ENCODE peak calls at places on chromosomes 13 and 19, in ten cellular contexts. A, G, I, H, P, X, K, Y, J and M are unnamed samples. For H3K9me3, the result is how much of the 10 kb centered on the place peaks cover.

GRCh38 chr13:32804673-32805260 is 211.5 kb upstream of the KL start:
- DNase-seq in J (peak), X (no peak), G (no peak), P (no peak), A (no peak), I (no peak), Y (no peak), H (no peak), K (no peak), M (no peak)

GRCh38 chr13:109415057-109415456 is 371.3 kb downstream of the IRS2 start:
- DNase-seq in H (no peak), J (no peak), Y (no peak), P (no peak), G (no peak), K (no peak), A (no peak), I (no peak), X (no peak), M (no peak)

GRCh38 chr19:43783636-43784035 is 2.9 kb upstream of the KCNN4 start:
- DNase-seq in K (no peak), X (no peak), H (no peak), Y (no peak), J (no peak), A (no peak), I (no peak), P (no peak), G (no peak), M (no peak)

GRCh38 chr19:2740314-2740656 is 468 bp upstream of the SLC39A3 start:
- DNase-seq in J (no peak), H (no peak), X (no peak), G (no peak), A (no peak), K (no peak), P (no peak), I (no peak), Y (no peak), M (no peak)

GRCh38 chr13:75333103-75333502 is 148.9 kb downstream of the TBC1D4 start:
- DNase-seq in J (no peak), H (no peak), K (no peak), A (no peak), X (no peak), I (no peak), Y (no peak), P (no peak), G (no peak), M (no peak)

GRCh38 chr19:48480151-48480475 is 10.9 kb downstream of the CYTH2 start:
- DNase-seq in G (no peak), P (no peak), I (peak), Y (peak), A (no peak), H (no peak), X (peak), K (no peak), J (no peak), M (no peak)

GRCh38 chr13:84096221-84096620 is 213.9 kb upstream of the SLITRK1 start:
- DNase-seq in K (no peak), P (no peak), I (no peak), A (no peak), G (no peak), J (peak), Y (no peak), X (no peak), H (no peak), M (no peak)

GRCh38 chr13:33380487-33381079 is 95.0 kb upstream of the STARD13 start:
- DNase-seq in G (no peak), Y (no peak), P (no peak), X (no peak), I (no peak), H (no peak), J (no peak), A (no peak), K (no peak), M (no peak)

GRCh38 chr19:511101-511841 is 4.0 kb downstream of the TPGS1 start:
- DNase-seq in H (no peak), K (no peak), X (peak), P (peak), Y (peak), G (peak), A (no peak), I (peak), J (peak), M (no peak)

GRCh38 chr13:31627097-31627496 is 112.2 kb upstream of the RXFP2 start:
- DNase-seq in Y (no peak), I (no peak), P (no peak), H (no peak), J (peak), X (no peak), A (no peak), G (no peak), K (no peak), M (no peak)

GRCh38 chr13:72599148-72599743 is 128.2 kb downstream of the MZT1 start:
- DNase-seq in Y (no peak), H (no peak), K (no peak), J (no peak), X (no peak), A (no peak), I (no peak), P (no peak), G (no peak), M (no peak)

GRCh38 chr13:71786815-71787214 is 80.2 kb downstream of the DACH1 start:
- DNase-seq in Y (no peak), G (no peak), A (no peak), P (no peak), H (no peak), I (no peak), K (no peak), X (no peak), J (no peak), M (no peak)

GRCh38 chr13:111468037-111468959 is 147.9 kb downstream of the TEX29 start:
- DNase-seq in K (peak), X (no peak), P (no peak), A (no peak), Y (no peak), G (no peak), I (no peak), H (no peak), J (no peak), M (no peak)

GRCh38 chr13:41361501-41361900 is 50.4 kb downstream of the NAA16 start:
- DNase-seq in A (no peak), X (no peak), I (no peak), P (no peak), H (no peak), G (no peak), Y (no peak), J (peak), K (no peak), M (no peak)

GRCh38 chr13:69912576-69913074 is 195.0 kb upstream of the ATXN8OS start:
- DNase-seq in I (no peak), Y (no peak), G (no peak), P (no peak), J (no peak), A (no peak), K (no peak), H (no peak), X (no peak), M (no peak)

GRCh38 chr13:110925023-110925608 is 10.2 kb upstream of the ANKRD10 start:
- DNase-seq in A (no peak), G (no peak), J (no peak), K (no peak), H (no peak), X (no peak), Y (no peak), I (no peak), P (no peak), M (no peak)

GRCh38 chr19:45455707-45456499 is 11.9 kb upstream of the FOSB start:
- DNase-seq in I (peak), J (peak), P (peak), X (peak), Y (peak), A (peak), H (peak), G (peak), K (peak), M (peak)

GRCh38 chr13:23760000-23760399 is 129.2 kb downstream of the MIPEP start:
- DNase-seq in A (no peak), P (no peak), I (no peak), H (no peak), Y (no peak), X (no peak), G (no peak), J (no peak), K (no peak), M (no peak)

GRCh38 chr13:21501709-21502108 is 42.6 kb upstream of the ZDHHC20 start:
- DNase-seq in I (no peak), G (no peak), H (no peak), K (no peak), J (no peak), A (no peak), Y (no peak), P (no peak), X (no peak), M (no peak)

GRCh38 chr19:3386447-3387234 is 20.3 kb downstream of the NFIC start:
- DNase-seq in P (no peak), K (no peak), A (no peak), I (peak), X (no peak), Y (no peak), G (no peak), H (no peak), J (no peak), M (no peak)

GRCh38 chr19:33413868-33414666 is 40.6 kb downstream of the CEBPG start:
- DNase-seq in X (no peak), Y (no peak), P (no peak), I (no peak), A (no peak), J (no peak), G (no peak), H (no peak), K (no peak), M (no peak)

GRCh38 chr13:76837811-76838210 is 48.4 kb downstream of the KCTD12 start:
- DNase-seq in X (no peak), G (no peak), J (peak), A (no peak), K (no peak), H (no peak), I (no peak), Y (no peak), P (no peak), M (no peak)

GRCh38 chr19:3474015-3474414 is 6.3 kb downstream of the SMIM24 start:
- DNase-seq in Y (peak), X (no peak), K (no peak), G (no peak), H (no peak), I (no peak), P (peak), J (no peak), A (no peak), M (no peak)

GRCh38 chr19:56155124-56155687 is 14.1 kb downstream of the ZNF444 start:
- DNase-seq in I (no peak), H (no peak), X (no peak), J (no peak), G (no peak), P (no peak), Y (peak), A (no peak), K (no peak), M (peak)

GRCh38 chr19:28508666-28509065 is 704.3 kb downstream of the UQCRFS1 start:
- DNase-seq in G (no peak), H (no peak), I (no peak), J (no peak), X (no peak), A (no peak), K (no peak), Y (no peak), P (no peak), M (no peak)

GRCh38 chr19:10797541-10798256 is 38.3 kb downstream of the TMED1 start:
- DNase-seq in P (no peak), X (no peak), K (no peak), A (no peak), Y (no peak), G (peak), I (no peak), J (no peak), H (no peak), M (no peak)

GRCh38 chr19:40954573-40954972 is 36.5 kb upstream of the CYP2B6 start:
- DNase-seq in J (no peak), X (no peak), G (no peak), P (no peak), I (no peak), Y (no peak), K (no peak), A (no peak), H (no peak), M (no peak)

GRCh38 chr13:107450426-107450825 is 764.9 kb downstream of the LIG4 start:
- DNase-seq in I (no peak), A (no peak), J (peak), K (no peak), P (no peak), H (no peak), Y (no peak), X (no peak), G (no peak), M (no peak)

GRCh38 chr13:36130542-36131214 is 504 bp downstream of the DCLK1 start:
- DNase-seq in H (peak), K (peak), G (no peak), I (peak), X (peak), P (no peak), A (no peak), J (no peak), Y (no peak), M (peak)

GRCh38 chr13:35927554-35927953 is 203.6 kb downstream of the DCLK1 start:
- DNase-seq in H (no peak), A (no peak), I (no peak), K (no peak), J (peak), G (no peak), X (no peak), P (no peak), Y (peak), M (peak)

GRCh38 chr19:17836530-17836929 is 11.3 kb downstream of the JAK3 start:
- DNase-seq in A (no peak), I (no peak), Y (no peak), K (no peak), P (no peak), J (no peak), H (no peak), G (no peak), X (no peak), M (no peak)

GRCh38 chr19:54081032-54081431 is at the start of gene TARM1:
- DNase-seq in J (no peak), K (no peak), X (no peak), H (no peak), A (no peak), G (no peak), Y (no peak), P (no peak), I (no peak), M (no peak)

GRCh38 chr19:2726160-2726855 is 5.1 kb upstream of the DIRAS1 start:
- DNase-seq in J (no peak), I (no peak), K (no peak), Y (peak), A (no peak), P (no peak), G (no peak), X (no peak), H (no peak), M (no peak)

GRCh38 chr13:43905435-43906031 is 25.8 kb downstream of the LACC1 start:
- DNase-seq in A (no peak), J (peak), G (no peak), I (peak), X (no peak), Y (peak), H (no peak), K (no peak), P (no peak), M (peak)

GRCh38 chr19:3193256-3194062 is 7.7 kb downstream of the NCLN start:
- DNase-seq in K (no peak), I (no peak), J (no peak), H (no peak), X (no peak), A (no peak), Y (no peak), P (no peak), G (no peak), M (no peak)

GRCh38 chr13:59570204-59570603 is 593.5 kb downstream of the DIAPH3 start:
- DNase-seq in K (no peak), H (no peak), X (no peak), P (no peak), G (no peak), J (no peak), I (no peak), Y (no peak), A (no peak), M (no peak)

GRCh38 chr19:46339491-46339890 is 7.4 kb upstream of the PPP5C start:
- DNase-seq in G (no peak), J (no peak), Y (no peak), X (peak), I (no peak), H (no peak), A (no peak), P (peak), K (no peak), M (no peak)

GRCh38 chr13:113084094-113084942 is 21.3 kb upstream of the F7 start:
- DNase-seq in K (no peak), A (no peak), Y (no peak), G (no peak), H (no peak), I (no peak), X (peak), P (no peak), J (no peak), M (no peak)
- TF ChIP-seq CTCF in K (no peak), A (no peak), Y (no peak), G (no peak), H (no peak), I (no peak), X (no peak), P (no peak), J (no peak), M (peak)

GRCh38 chr13:79398915-79399314 is 7.1 kb downstream of the RBM26 start:
- DNase-seq in G (no peak), P (no peak), X (no peak), J (peak), H (no peak), Y (no peak), I (no peak), A (no peak), K (no peak), M (no peak)
- H3K4me3 ChIP-seq in G (no peak), P (no peak), X (no peak), J (no peak), H (no peak), Y (no peak), I (no peak), A (no peak), K (no peak), M (no peak)

GRCh38 chr19:4533334-4533733 is 1.7 kb downstream of the PLIN5 start:
- DNase-seq in A (no peak), K (no peak), P (no peak), G (no peak), I (no peak), X (no peak), J (no peak), H (no peak), Y (no peak), M (no peak)
- H3K9me3 ChIP-seq in A (under half), K (under half), P (under half), G (under half), I (under half), X (under half), J (under half), H (under half), Y (under half), M (under half)

GRCh38 chr19:49590071-49590970 is 661 bp upstream of the PRR12 start:
- DNase-seq in G (peak), J (peak), I (peak), X (peak), H (peak), A (peak), Y (peak), P (peak), K (peak), M (peak)
- TF ChIP-seq CTCF in G (peak), J (peak), I (no peak), X (no peak), H (no peak), A (no peak), Y (peak), P (peak), K (no peak), M (peak)

GRCh38 chr19:38376576-38376975 is 2.2 kb downstream of the PSMD8 start:
- DNase-seq in P (no peak), A (no peak), X (no peak), H (no peak), J (no peak), G (no peak), K (no peak), Y (no peak), I (no peak), M (no peak)

GRCh38 chr19:38373907-38374331 is 452 bp upstream of the PSMD8 start:
- DNase-seq in P (no peak), K (no peak), G (no peak), I (no peak), J (no peak), A (no peak), Y (no peak), X (no peak), H (no peak), M (no peak)

GRCh38 chr19:38375748-38376147 is 1.4 kb downstream of the PSMD8 start:
- DNase-seq in K (no peak), J (peak), Y (no peak), I (no peak), G (no peak), P (no peak), A (no peak), X (no peak), H (no peak), M (no peak)

GRCh38 chr19:38374332-38375097 is at the start of gene PSMD8:
- DNase-seq in X (peak), Y (peak), H (peak), G (peak), K (peak), J (peak), I (peak), A (peak), P (peak), M (peak)

DNA sequence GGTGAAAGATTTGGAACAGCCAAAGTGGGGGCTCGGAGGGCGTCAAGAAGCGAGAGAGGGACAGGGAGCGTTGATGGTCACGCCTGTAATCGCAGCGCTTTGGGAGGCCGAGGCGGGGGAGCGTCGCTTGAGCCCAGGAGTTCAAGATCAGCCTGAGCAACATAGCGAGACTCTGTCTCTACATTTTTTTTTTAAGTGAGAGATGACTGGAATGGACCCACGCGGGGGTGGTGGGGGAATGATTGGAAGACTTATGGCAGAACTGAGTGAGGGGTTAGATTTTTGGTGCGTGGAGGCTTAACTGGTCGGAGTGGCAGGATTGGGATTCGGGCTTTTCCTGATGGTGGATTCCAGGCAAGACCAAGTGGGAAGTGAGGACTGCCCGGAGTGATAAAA is 725 bp downstream of the PSMD8 start:
- DNase-seq in I (no peak), X (no peak), G (no peak), A (no peak), H (no peak), K (no peak), J (peak), Y (no peak), P (no peak), M (no peak)
- H3K4me3 ChIP-seq in I (peak), X (peak), G (peak), A (peak), H (peak), K (peak), J (peak), Y (peak), P (peak), M (peak)

GRCh38 chr19:52110780-52111179 is 15.2 kb upstream of the ZNF841 start:
- DNase-seq in K (no peak), P (no peak), I (no peak), Y (no peak), J (no peak), G (no peak), A (no peak), X (no peak), H (no peak), M (no peak)

GRCh38 chr19:52112624-52113023 is 17.1 kb upstream of the ZNF841 start:
- DNase-seq in G (no peak), I (no peak), X (no peak), H (no peak), P (no peak), J (no peak), A (no peak), Y (no peak), K (no peak), M (no peak)

GRCh38 chr19:52114691-52115090 is 19.1 kb upstream of the ZNF841 start:
- DNase-seq in I (no peak), H (no peak), G (no peak), J (no peak), Y (no peak), P (no peak), A (no peak), K (no peak), X (no peak), M (no peak)

GRCh38 chr19:52120286-52120685 is 19.5 kb downstream of the ZNF616 start:
- DNase-seq in J (no peak), I (no peak), G (no peak), Y (no peak), H (no peak), P (no peak), X (no peak), A (no peak), K (no peak), M (no peak)

GRCh38 chr19:52115526-52116053 is 20.0 kb upstream of the ZNF841 start:
- DNase-seq in J (no peak), X (no peak), H (no peak), I (no peak), Y (no peak), P (no peak), A (no peak), G (no peak), K (no peak), M (no peak)
- H3K9me3 ChIP-seq in J (half or more), X (half or more), H (half or more), I (half or more), Y (under half), P (half or more), A (half or more), G (half or more), K (half or more), M (under half)

GRCh38 chr13:27622102-27622820 is 569 bp downstream of the POLR1D start:
- DNase-seq in H (no peak), P (no peak), I (no peak), J (peak), K (no peak), X (no peak), Y (peak), A (no peak), G (no peak), M (no peak)
- TF ChIP-seq CTCF in H (no peak), P (peak), I (no peak), J (peak), K (no peak), X (peak), Y (peak), A (no peak), G (no peak), M (peak)

GRCh38 chr13:98044301-98044700 is 90.8 kb downstream of the IPO5 start:
- DNase-seq in P (no peak), G (no peak), Y (no peak), K (no peak), A (no peak), I (no peak), H (no peak), J (no peak), X (no peak), M (no peak)
- H3K4me3 ChIP-seq in P (no peak), G (no peak), Y (no peak), K (no peak), A (no peak), I (no peak), H (no peak), J (no peak), X (no peak), M (no peak)